ENCODE peak calls at places on chromosomes 6 and 20, in four cellular contexts. P, A, S and R are unnamed samples.
A peak's percentile ranks its signal among the peaks of the same experiment; 100 is the strongest.

GRCh38 chr6:53878808-53879207 is 84.0 kb downstream of the LRRC1 start:
- DNase-seq in P (no peak), A (no peak), S (no peak), R (no peak)

GRCh38 chr20:44886276-44886671 is 769 bp downstream of the YWHAB start:
- DNase-seq in P (no peak), S (no peak), A (no peak), R (no peak)

GRCh38 chr20:37868998-37869861 is 33.7 kb upstream of the VSTM2L start:
- DNase-seq in P (no peak), S (no peak), A (no peak), R (no peak)

GRCh38 chr6:79076881-79077641 is 993 bp downstream of the PHIP start:
- DNase-seq in A (peak; percentile 96), S (peak; percentile 72), P (peak; percentile 92), R (peak; percentile 80)

GRCh38 chr6:27608916-27609883 is 136.3 kb upstream of the ZNF184 start:
- DNase-seq in A (no peak), P (peak; percentile 78), S (peak; percentile 34), R (no peak)

GRCh38 chr6:111087106-111087835 is at the start of gene SLC16A10:
- DNase-seq in S (peak; percentile 92), A (peak; percentile 94), P (peak; percentile 73), R (peak; percentile 83)

GRCh38 chr20:35743693-35744491 is 1.8 kb upstream of the RBM39 start:
- DNase-seq in S (no peak), A (no peak), P (no peak), R (no peak)

GRCh38 chr20:667351-668034 is 8.1 kb downstream of the SCRT2 start:
- DNase-seq in S (peak; percentile 47), P (peak; percentile 70), A (peak; percentile 82), R (peak; percentile 40)

GRCh38 chr6:32941412-32941784 is 570 bp upstream of the HLA-DMB start:
- DNase-seq in S (no peak), A (no peak), P (no peak), R (no peak)

GRCh38 chr6:6942826-6943225 is 164.9 kb upstream of the RREB1 start:
- DNase-seq in P (no peak), A (peak; percentile 93), S (no peak), R (no peak)

GRCh38 chr6:56642366-56643261 is at the start of gene DST:
- DNase-seq in P (no peak), S (no peak), A (no peak), R (no peak)

GRCh38 chr6:49416195-49416594 is 46.9 kb downstream of the MMUT start:
- DNase-seq in P (no peak), A (no peak), S (no peak), R (no peak)

GRCh38 chr20:22460231-22460630 is 124.1 kb downstream of the FOXA2 start:
- DNase-seq in A (no peak), S (no peak), P (no peak), R (no peak)

GRCh38 chr6:354631-355280 is 36.8 kb upstream of the IRF4 start:
- DNase-seq in S (no peak), P (no peak), A (no peak), R (no peak)

GRCh38 chr6:16739329-16739801 is 21.9 kb downstream of the ATXN1 start:
- DNase-seq in S (no peak), A (peak; percentile 70), P (no peak), R (no peak)

GRCh38 chr20:9660236-9660868 is 146.0 kb downstream of the LAMP5 start:
- DNase-seq in S (peak; percentile 7), P (peak; percentile 18), A (no peak), R (peak; percentile 36)

GRCh38 chr6:44004625-44005506 is 122.4 kb downstream of the MRPL14 start:
- DNase-seq in S (peak; percentile 31), A (peak; percentile 55), P (peak; percentile 78), R (no peak)

DNA sequence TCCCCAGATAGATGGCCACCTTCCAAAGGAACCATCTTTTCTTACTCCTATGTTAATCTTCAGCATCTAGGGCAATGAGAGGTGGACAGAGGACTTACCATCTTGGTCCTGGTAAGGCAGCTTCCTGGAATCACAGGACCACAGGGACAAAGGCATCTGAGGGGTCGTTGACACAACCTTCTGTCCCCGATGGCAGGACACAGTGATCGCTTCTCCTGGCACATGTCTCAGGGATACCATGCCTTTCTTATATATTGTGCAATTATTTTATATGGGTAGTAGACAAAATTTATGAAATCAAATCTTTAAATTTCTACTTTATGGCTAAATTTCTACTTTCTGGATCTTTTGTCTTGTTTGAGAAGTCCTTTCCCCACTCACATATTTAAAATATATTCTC is 20.1 kb downstream of the SERPINB1 start:
- DNase-seq in S (no peak), P (no peak), A (no peak), R (no peak)
- TF ChIP-seq CTCF in S (no peak), P (no peak), A (no peak), R (no peak)

GRCh38 chr6:76351275-76351674 is 278.8 kb upstream of the IMPG1 start:
- DNase-seq in P (peak; percentile 30), A (no peak), S (no peak), R (no peak)
- TF ChIP-seq CTCF in P (peak; percentile 31), A (peak; percentile 14), S (no peak), R (peak; percentile 56)

GRCh38 chr6:141359953-141360352 is 772.8 kb upstream of the GJE1 start:
- DNase-seq in P (no peak), A (no peak), S (no peak), R (no peak)

GRCh38 chr6:141349710-141350109 is 783.0 kb upstream of the GJE1 start:
- DNase-seq in P (no peak), S (no peak), A (no peak), R (no peak)

GRCh38 chr6:141351721-141352120 is 781.0 kb upstream of the GJE1 start:
- DNase-seq in A (no peak), P (no peak), S (no peak), R (no peak)

GRCh38 chr6:141354191-141354950 is 778.4 kb upstream of the GJE1 start:
- DNase-seq in P (no peak), A (no peak), S (no peak), R (no peak)
- TF ChIP-seq CTCF in P (no peak), A (no peak), S (no peak), R (peak; percentile 11)

GRCh38 chr6:12636336-12636735 is 80.2 kb upstream of the PHACTR1 start:
- DNase-seq in A (no peak), P (no peak), S (no peak), R (no peak)
- TF ChIP-seq CTCF in A (no peak), P (no peak), S (no peak), R (peak; percentile 46)

DNA sequence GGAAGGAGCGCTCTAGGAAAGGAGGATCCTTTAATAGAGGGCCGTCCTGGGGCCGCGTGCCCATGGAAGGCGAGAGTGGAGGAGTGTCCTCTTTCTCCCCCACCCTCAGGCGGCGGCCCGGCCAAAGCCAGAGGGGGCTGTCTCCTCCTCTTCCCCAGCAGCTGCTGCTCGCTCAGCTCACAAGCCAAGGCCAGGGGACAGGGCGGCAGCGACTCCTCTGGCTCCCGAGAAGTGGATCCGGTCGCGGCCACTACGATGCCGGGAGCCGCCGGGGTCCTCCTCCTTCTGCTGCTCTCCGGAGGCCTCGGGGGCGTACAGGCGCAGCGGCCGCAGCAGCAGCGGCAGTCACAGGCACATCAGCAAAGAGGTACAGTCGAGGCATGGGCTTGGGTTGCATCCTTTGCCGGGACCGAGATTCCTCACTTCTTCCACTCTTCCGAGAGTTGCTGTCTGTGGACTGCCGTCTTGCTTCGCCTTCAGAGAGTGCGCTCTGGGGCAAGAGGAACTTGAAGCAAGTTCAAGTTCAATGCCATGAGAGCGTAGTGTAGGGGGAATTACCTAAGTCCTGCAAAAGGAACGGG is at the start of gene LAMA2:
- DNase-seq in S (no peak), A (peak; percentile 94), P (no peak), R (peak; percentile 50)
- TF ChIP-seq CTCF in S (no peak), A (peak; percentile 15), P (no peak), R (peak; percentile 16)

GRCh38 chr20:15267935-15268334 is 930.5 kb upstream of the FLRT3 start:
- DNase-seq in S (no peak), P (no peak), A (no peak), R (no peak)

DNA sequence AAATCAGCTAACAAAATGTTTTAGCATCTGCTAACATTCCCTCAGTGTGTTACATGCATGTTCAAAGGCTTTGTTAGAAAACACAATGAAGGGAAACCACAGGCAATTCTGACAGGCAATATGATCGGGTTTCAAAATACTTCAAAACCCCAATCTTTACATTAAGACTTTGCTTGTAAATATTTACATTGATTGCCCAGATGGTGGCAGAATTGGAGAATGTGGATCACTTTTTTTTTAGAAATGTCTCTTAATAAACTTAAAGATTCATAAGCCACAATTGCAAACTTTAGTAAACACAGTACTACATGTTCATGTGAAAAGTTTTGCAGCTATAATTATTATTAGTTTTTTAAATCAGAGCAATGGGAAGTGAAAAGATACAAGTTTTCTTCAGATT is 928.5 kb upstream of the FLRT3 start:
- DNase-seq in P (no peak), S (no peak), A (no peak), R (no peak)
- TF ChIP-seq CTCF in P (no peak), S (no peak), A (no peak), R (no peak)

DNA sequence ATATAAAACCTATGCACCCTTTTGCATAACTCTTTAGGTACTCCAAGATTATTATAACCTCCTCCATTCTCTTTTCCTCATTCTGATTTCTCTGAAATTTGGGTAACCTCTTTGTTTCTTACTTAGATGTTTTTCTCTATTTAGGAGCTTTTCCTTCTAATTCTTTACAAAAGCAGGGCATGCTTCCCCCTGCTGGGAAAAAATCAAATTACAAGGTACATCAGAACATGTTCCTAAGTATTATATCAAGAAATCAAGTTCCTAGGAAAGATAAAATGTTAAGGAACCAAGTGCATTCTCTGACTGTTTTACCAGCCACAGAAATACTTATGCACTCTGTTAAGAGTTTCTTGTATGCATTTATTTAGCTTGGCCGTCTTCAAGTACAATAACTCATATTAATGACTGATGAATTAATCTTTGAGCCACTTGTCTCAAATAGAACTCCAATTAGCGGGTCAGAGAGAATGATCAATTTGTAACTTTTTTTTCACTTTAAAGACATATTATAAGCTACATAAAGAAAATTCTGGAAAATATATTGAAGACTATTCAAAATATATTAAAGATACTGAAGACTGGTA is 2.1 kb downstream of the KHDRBS2 start:
- DNase-seq in S (no peak), A (no peak), P (peak; percentile 4), R (peak; percentile 9)
- TF ChIP-seq CTCF in S (peak; percentile 27), A (peak; percentile 32), P (no peak), R (peak; percentile 84)

GRCh38 chr6:45433533-45434400 is 56.0 kb upstream of the SUPT3H start:
- DNase-seq in A (no peak), P (no peak), S (no peak), R (no peak)
- TF ChIP-seq CTCF in A (no peak), P (no peak), S (no peak), R (no peak)